ENCODE peak calls at places on chromosome 14, in four cellular contexts. A is renal cortical epithelial cell, P is cardiac muscle cell, B is H4. C is an unnamed sample.

GRCh38 chr14:102554835-102555819 is 37.3 kb upstream of the RCOR1 start:
- DNase-seq in A (no peak), P (peak; percentile 75), B (no peak), C (peak; percentile 28)

GRCh38 chr14:73372529-73372928 is 85.8 kb downstream of the NUMB start:
- DNase-seq in A (no peak), P (no peak), B (no peak), C (no peak)

GRCh38 chr14:58808828-58809227 is 171.1 kb downstream of the DACT1 start:
- DNase-seq in A (peak; percentile 35), P (no peak), B (peak; percentile 73), C (peak; percentile 68)

GRCh38 chr14:77324816-77325745 is 4.2 kb downstream of the GSTZ1 start:
- DNase-seq in A (no peak), P (no peak), B (no peak), C (no peak)

GRCh38 chr14:20657216-20658211 is 16.0 kb upstream of the OR6S1 start:
- DNase-seq in A (no peak), P (no peak), B (peak; percentile 61), C (no peak)

GRCh38 chr14:69997849-69998248 is 118.6 kb downstream of the SMOC1 start:
- DNase-seq in A (peak; percentile 90), P (no peak), B (peak; percentile 81), C (peak; percentile 43)

GRCh38 chr14:105863296-105864108 is 337.1 kb downstream of the TMEM121 start:
- DNase-seq in A (no peak), P (no peak), B (no peak), C (no peak)

GRCh38 chr14:104149617-104150141 is 11.3 kb downstream of the KIF26A start:
- DNase-seq in A (no peak), P (peak; percentile 60), B (peak; percentile 35), C (no peak)

GRCh38 chr14:94036328-94037167 is 10.4 kb downstream of the OTUB2 start:
- DNase-seq in A (peak; percentile 46), P (peak; percentile 84), B (peak; percentile 48), C (peak; percentile 81)

GRCh38 chr14:35576260-35576659 is 42.3 kb downstream of the INSM2 start:
- DNase-seq in A (no peak), P (peak; percentile 49), B (no peak), C (no peak)

GRCh38 chr14:23672200-23672599 is 36.0 kb downstream of the DHRS2 start:
- DNase-seq in A (no peak), P (no peak), B (no peak), C (no peak)

GRCh38 chr14:31819281-31819680 is 257.8 kb upstream of the ARHGAP5 start:
- DNase-seq in A (no peak), P (no peak), B (no peak), C (no peak)

GRCh38 chr14:63897706-63898105 is 44.9 kb downstream of the SYNE2 start:
- DNase-seq in A (peak; percentile 51), P (peak; percentile 20), B (no peak), C (peak; percentile 47)

GRCh38 chr14:74915826-74916225 is 7.2 kb downstream of the RPS6KL1 start:
- DNase-seq in A (no peak), P (no peak), B (no peak), C (no peak)

GRCh38 chr14:21038416-21039058 is 3.6 kb upstream of the RNASE7 start:
- DNase-seq in A (no peak), P (no peak), B (no peak), C (no peak)

GRCh38 chr14:105092124-105092911 is 27.1 kb upstream of the GPR132 start:
- DNase-seq in A (peak; percentile 49), P (peak; percentile 21), B (peak; percentile 47), C (no peak)

GRCh38 chr14:91048256-91048655 is 12.2 kb downstream of the RPS6KA5 start:
- DNase-seq in A (no peak), P (no peak), B (no peak), C (no peak)

GRCh38 chr14:102592969-102593840 is 756 bp downstream of the RCOR1 start:
- DNase-seq in A (no peak), P (peak; percentile 73), B (peak; percentile 21), C (peak; percentile 59)

GRCh38 chr14:100149789-100150611 is 9.4 kb downstream of the DEGS2 start:
- DNase-seq in A (no peak), P (no peak), B (no peak), C (no peak)

GRCh38 chr14:76985021-76985420 is 43.5 kb downstream of the IRF2BPL start:
- DNase-seq in A (peak; percentile 72), P (peak; percentile 31), B (no peak), C (no peak)

GRCh38 chr14:106268013-106268727 is 741.8 kb downstream of the TMEM121 start:
- DNase-seq in A (no peak), P (no peak), B (no peak), C (no peak)

GRCh38 chr14:96205059-96205993 is 687 bp downstream of the BDKRB2 start:
- DNase-seq in A (no peak), P (no peak), B (no peak), C (no peak)

GRCh38 chr14:101358320-101358569 is 203.1 kb upstream of the DIO3 start:
- DNase-seq in A (no peak), P (no peak), B (no peak), C (no peak)

GRCh38 chr14:105378873-105379685 is 19.3 kb upstream of the TEX22 start:
- DNase-seq in A (no peak), P (no peak), B (no peak), C (no peak)

GRCh38 chr14:89283327-89284060 is 133.5 kb downstream of the FOXN3 start:
- DNase-seq in A (no peak), P (no peak), B (no peak), C (peak; percentile 5)

GRCh38 chr14:95523051-95523817 is 6.8 kb upstream of the SYNE3 start:
- DNase-seq in A (no peak), P (no peak), B (no peak), C (no peak)

GRCh38 chr14:103267226-103267625 is 66.8 kb upstream of the EIF5 start:
- DNase-seq in A (no peak), P (no peak), B (no peak), C (no peak)

C was measured in myocyte.